ENCODE peak calls at places on chromosomes 6 and 20, in five cellular contexts. B is T-helper 2 cell, Z is NCI-H1436, N is NCI-H1694 treated with DMSO at 0.1 percent for 48 hours, W is mesenchymal stem cell. O is an unnamed sample.

GRCh38 chr6:154301086-154301625 is 55.4 kb downstream of the IPCEF1 start:
- DNase-seq in B (no peak), Z (no peak), N (no peak), W (peak), O (no peak)

GRCh38 chr6:90131614-90132423 is 164.8 kb downstream of the BACH2 start:
- DNase-seq in B (no peak), N (no peak), W (peak), Z (no peak), O (no peak)

GRCh38 chr6:15491986-15492269 is 170.9 kb downstream of the DTNBP1 start:
- DNase-seq in N (no peak), W (no peak), B (no peak), Z (no peak), O (no peak)

GRCh38 chr6:159249752-159250151 is 80.6 kb downstream of the FNDC1 start:
- DNase-seq in B (no peak), Z (no peak), N (no peak), W (no peak), O (no peak)

GRCh38 chr6:150373260-150373701 is 4.5 kb downstream of the IYD start:
- DNase-seq in N (no peak), Z (no peak), B (no peak), W (no peak), O (no peak)

GRCh38 chr20:50713677-50714101 is 17.7 kb upstream of the PARD6B start:
- DNase-seq in N (no peak), W (no peak), B (no peak), Z (no peak), O (no peak)

GRCh38 chr6:18121580-18122127 is 823 bp downstream of the NHLRC1 start:
- DNase-seq in Z (no peak), W (no peak), N (no peak), B (no peak), O (no peak)

GRCh38 chr20:62778601-62779416 is 17.5 kb upstream of the MRGBP start:
- DNase-seq in Z (no peak), W (no peak), B (no peak), N (no peak), O (no peak)

GRCh38 chr6:54595844-54596243 is 250.7 kb upstream of the FAM83B start:
- DNase-seq in B (no peak), Z (no peak), N (no peak), W (peak), O (no peak)

O was measured in NCI-H2081 treated with DMSO at 0.1 percent for 48 hours.